ENCODE peak calls at places on chromosomes 6 and 20, in seven cellular contexts. U, A, N, J, M, G and B are unnamed samples.

GRCh38 chr6:117548797-117549301 is 53.5 kb downstream of the GOPC start:
- DNase-seq in G (peak), A (peak), N (no peak), M (no peak), J (no peak), U (no peak), B (peak)

GRCh38 chr20:60011512-60012507 is 53.6 kb downstream of the CDH26 start:
- DNase-seq in M (no peak), A (no peak), J (no peak), G (no peak), U (no peak), N (no peak), B (no peak)

GRCh38 chr6:81752084-81752968 is at the start of gene TENT5A:
- DNase-seq in N (peak), U (no peak), M (peak), G (peak), A (peak), J (peak), B (peak)

GRCh38 chr6:5771759-5772158 is 235.0 kb downstream of the NRN1 start:
- DNase-seq in M (no peak), G (no peak), U (no peak), A (no peak), N (no peak), J (no peak), B (no peak)

GRCh38 chr20:8933391-8933807 is 135.5 kb upstream of the PLCB4 start:
- DNase-seq in U (no peak), G (peak), N (no peak), M (no peak), J (no peak), A (no peak), B (no peak)

GRCh38 chr20:3452690-3453089 is 18.1 kb upstream of the ATRN start:
- DNase-seq in M (no peak), U (no peak), A (no peak), N (no peak), J (no peak), G (no peak), B (no peak)

GRCh38 chr6:124368131-124368530 is 564.5 kb downstream of the NKAIN2 start:
- DNase-seq in A (no peak), U (no peak), J (no peak), N (no peak), G (peak), M (no peak), B (no peak)

GRCh38 chr20:36861875-36862801 is 13.8 kb upstream of the TLDC2 start:
- DNase-seq in G (peak), J (peak), M (peak), A (peak), N (peak), U (no peak), B (peak)

GRCh38 chr6:96811670-96812069 is 25.6 kb downstream of the GPR63 start:
- DNase-seq in G (no peak), M (no peak), J (no peak), N (no peak), A (no peak), U (no peak), B (no peak)

GRCh38 chr6:34654061-34654460 is 42.5 kb downstream of the ILRUN start:
- DNase-seq in M (no peak), A (no peak), G (no peak), N (no peak), U (no peak), J (no peak), B (no peak)

GRCh38 chr6:169847773-169848380 is 96.5 kb downstream of the ERMARD start:
- DNase-seq in G (no peak), A (no peak), N (no peak), M (peak), J (no peak), U (no peak), B (peak)

GRCh38 chr6:152094992-152095592 is 287.6 kb downstream of the ESR1 start:
- DNase-seq in M (peak), J (peak), N (peak), A (peak), G (peak), U (no peak), B (peak)

GRCh38 chr20:33348136-33348937 is 53.0 kb downstream of the CDK5RAP1 start:
- DNase-seq in J (no peak), G (no peak), A (no peak), M (no peak), U (no peak), N (no peak), B (no peak)

GRCh38 chr6:158031445-158032353 is 50.0 kb downstream of the SYNJ2 start:
- DNase-seq in N (peak), J (peak), U (no peak), G (peak), M (no peak), A (peak), B (peak)

GRCh38 chr6:137216875-137217553 is 2.2 kb downstream of the IFNGR1 start:
- DNase-seq in N (no peak), G (no peak), U (no peak), M (no peak), J (no peak), A (no peak), B (no peak)

GRCh38 chr6:163162007-163162873 is 252.3 kb upstream of the QKI start:
- DNase-seq in N (no peak), J (no peak), G (no peak), A (no peak), M (no peak), U (no peak), B (no peak)

GRCh38 chr6:143098054-143098673 is 37.5 kb downstream of the AIG1 start:
- DNase-seq in U (peak), N (no peak), G (no peak), A (no peak), M (no peak), J (no peak), B (no peak)

GRCh38 chr6:114024746-114025145 is 53.8 kb upstream of the HDAC2 start:
- DNase-seq in G (no peak), J (no peak), N (no peak), A (peak), M (no peak), U (no peak), B (no peak)

GRCh38 chr6:63663882-63664281 is 28.3 kb downstream of the PHF3 start:
- DNase-seq in G (no peak), A (no peak), U (peak), N (no peak), M (no peak), J (no peak), B (no peak)

GRCh38 chr6:137728386-137729349 is 138.4 kb upstream of the TNFAIP3 start:
- DNase-seq in N (peak), A (peak), J (no peak), U (no peak), G (peak), M (no peak), B (peak)

GRCh38 chr20:48983423-48984400 is 62.2 kb downstream of the ARFGEF2 start:
- DNase-seq in G (peak), A (peak), U (no peak), J (no peak), M (no peak), N (peak), B (peak)

GRCh38 chr20:12715371-12715770 is 293.4 kb upstream of the SPTLC3 start:
- DNase-seq in N (no peak), U (no peak), G (no peak), M (no peak), J (no peak), A (no peak), B (no peak)

GRCh38 chr20:54107181-54107580 is 36.8 kb upstream of the BCAS1 start:
- DNase-seq in M (no peak), U (no peak), J (no peak), G (no peak), N (no peak), A (no peak), B (no peak)

GRCh38 chr20:54106162-54106561 is 35.8 kb upstream of the BCAS1 start:
- DNase-seq in A (no peak), U (no peak), N (no peak), J (no peak), M (no peak), G (no peak), B (no peak)

GRCh38 chr20:54103762-54104600 is 33.6 kb upstream of the BCAS1 start:
- DNase-seq in J (no peak), N (peak), A (no peak), G (no peak), U (no peak), M (no peak), B (no peak)

GRCh38 chr20:54107600-54108393 is 37.4 kb upstream of the BCAS1 start:
- DNase-seq in A (no peak), N (no peak), J (no peak), G (no peak), M (no peak), U (no peak), B (no peak)

DNA sequence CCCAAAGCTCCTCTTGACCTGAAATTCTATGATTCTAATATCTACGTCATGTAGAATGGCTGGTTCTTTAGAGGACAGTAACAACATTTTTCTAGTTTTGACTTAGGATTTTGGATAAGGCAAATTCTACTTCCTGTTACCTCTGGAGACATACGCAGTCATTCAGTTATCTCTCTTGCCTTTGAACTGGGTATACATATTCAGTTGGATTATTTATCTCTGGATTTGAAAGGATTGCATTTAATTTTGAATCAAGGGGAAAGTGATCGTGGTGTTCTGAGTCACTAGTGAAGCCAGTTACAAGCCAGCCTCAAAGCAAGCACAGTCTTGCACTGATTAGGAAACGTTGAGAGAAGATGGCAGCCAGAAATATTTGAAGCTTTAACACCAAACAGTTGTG is 35.3 kb upstream of the BCAS1 start:
- DNase-seq in J (no peak), A (no peak), U (no peak), G (no peak), N (no peak), M (no peak), B (peak)
- H2AFZ ChIP-seq in J (peak), A (no peak), U (no peak), G (no peak), N (no peak), M (no peak), B (no peak)

DNA sequence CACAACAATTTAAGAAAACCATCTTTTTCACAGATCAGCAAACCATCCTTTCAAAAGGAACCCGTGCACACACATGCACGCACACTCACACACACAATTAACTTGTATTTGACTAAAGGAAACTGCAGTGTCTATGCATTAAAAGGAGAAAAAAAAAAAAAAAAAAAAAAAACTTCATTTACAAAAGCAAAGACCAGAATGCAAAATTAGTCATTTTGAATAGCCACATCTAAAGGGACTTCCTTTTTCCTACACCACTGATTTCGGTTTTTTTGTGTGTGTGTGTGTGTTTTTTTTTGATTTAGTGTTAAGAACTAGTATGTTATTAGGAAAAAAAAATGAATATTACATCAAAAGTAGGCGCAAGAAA is 6.3 kb downstream of the ZMYND8 start:
- DNase-seq in G (no peak), A (no peak), N (no peak), J (no peak), U (peak), M (no peak), B (no peak)
- H3K27ac ChIP-seq in G (peak), A (peak), N (peak), J (no peak), U (peak), M (peak), B (peak)

GRCh38 chr6:135905604-135906300 is 54.3 kb downstream of the PDE7B start:
- DNase-seq in G (peak), M (no peak), A (no peak), N (no peak), U (no peak), J (no peak), B (no peak)
- H2AFZ ChIP-seq in G (peak), M (peak), A (peak), N (no peak), U (no peak), J (no peak), B (no peak)

GRCh38 chr6:7446056-7446455 is 56.4 kb downstream of the RIOK1 start:
- DNase-seq in M (no peak), U (no peak), G (no peak), N (no peak), J (no peak), A (no peak), B (no peak)

GRCh38 chr6:7448232-7448631 is 58.6 kb downstream of the RIOK1 start:
- DNase-seq in J (no peak), G (no peak), A (no peak), M (no peak), N (no peak), U (no peak), B (no peak)

GRCh38 chr6:7446644-7447325 is 57.2 kb downstream of the RIOK1 start:
- DNase-seq in G (no peak), J (no peak), U (no peak), A (no peak), N (no peak), M (no peak), B (no peak)

GRCh38 chr6:7442467-7442866 is 52.9 kb downstream of the RIOK1 start:
- DNase-seq in A (no peak), U (no peak), M (no peak), J (no peak), N (no peak), G (no peak), B (no peak)

DNA sequence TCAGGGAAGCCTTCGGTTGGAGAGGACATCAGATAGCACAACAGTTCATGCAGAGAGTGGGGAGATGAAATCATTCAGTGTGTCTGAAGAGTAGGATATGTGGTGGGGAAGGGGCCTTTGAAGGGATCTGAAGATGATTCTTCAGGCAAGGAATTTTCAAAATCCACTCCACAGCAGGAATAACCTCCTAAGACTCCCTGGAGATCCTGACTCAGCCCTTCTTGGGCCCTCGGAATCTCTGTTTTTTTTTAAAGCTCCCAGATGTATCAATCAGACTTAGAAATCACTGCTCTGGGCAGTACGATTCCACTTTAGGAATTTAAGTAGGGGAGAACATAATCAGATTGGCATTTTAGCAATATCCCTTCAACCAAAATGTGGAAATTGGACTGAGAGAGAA is 55.5 kb downstream of the RIOK1 start:
- DNase-seq in M (no peak), U (no peak), N (no peak), J (no peak), G (peak), A (no peak), B (peak)
- H3K27ac ChIP-seq in M (no peak), U (no peak), N (no peak), J (no peak), G (no peak), A (no peak), B (no peak)

DNA sequence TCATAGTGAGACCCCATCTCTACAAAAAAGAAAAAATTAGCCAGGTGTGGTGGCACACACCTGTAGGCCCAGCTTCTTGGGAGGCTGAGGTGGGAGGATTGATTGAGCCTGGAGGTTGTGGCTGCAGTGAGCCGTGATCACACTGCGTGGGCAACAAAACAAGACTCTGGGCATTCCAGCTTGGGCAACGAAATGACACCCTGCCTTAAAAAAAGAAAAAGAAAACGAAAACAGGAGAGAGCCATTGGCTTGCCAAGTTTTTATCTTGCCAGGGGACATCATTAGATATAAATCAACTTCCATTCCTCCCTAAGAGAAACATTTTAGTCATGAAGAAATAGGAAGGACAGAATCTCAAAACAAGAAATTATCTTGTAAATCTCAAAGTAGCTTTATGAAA is 109.5 kb downstream of the MAP3K7 start:
- DNase-seq in N (no peak), A (no peak), G (no peak), U (no peak), J (no peak), M (no peak), B (no peak)
- H2AFZ ChIP-seq in N (no peak), A (no peak), G (no peak), U (no peak), J (no peak), M (no peak), B (no peak)

DNA sequence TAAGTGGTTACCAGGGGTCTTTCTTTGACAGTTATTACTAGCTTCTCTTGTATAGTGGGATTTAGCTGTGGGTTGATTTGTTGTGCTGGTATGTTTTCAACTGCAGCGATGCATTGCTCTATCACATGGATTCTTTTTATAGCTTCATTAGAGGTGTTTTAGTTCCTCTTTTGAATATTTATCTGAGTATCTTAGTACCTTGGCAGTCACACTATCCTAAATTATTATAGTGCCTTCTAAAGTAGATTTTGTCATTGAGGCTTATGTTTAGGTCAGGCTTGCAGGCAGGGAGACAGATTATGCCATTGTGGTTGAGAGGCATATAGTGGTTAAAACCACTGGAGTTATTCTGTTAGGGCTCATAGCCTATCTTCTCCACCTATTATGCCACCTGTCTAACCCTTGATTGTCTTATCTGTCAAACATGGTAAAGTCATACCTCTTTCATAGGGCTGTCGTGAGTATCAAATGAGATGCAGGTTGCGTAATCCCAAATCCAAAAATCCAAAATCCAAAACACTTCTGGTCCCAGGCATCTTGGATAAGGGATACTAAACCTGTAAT is 49.3 kb downstream of the KCNS1 start:
- DNase-seq in G (no peak), U (peak), A (no peak), M (no peak), N (no peak), J (no peak), B (no peak)
- H3K27ac ChIP-seq in G (no peak), U (peak), A (no peak), M (no peak), N (no peak), J (no peak), B (no peak)

GRCh38 chr20:51861726-51862466 is 59.6 kb upstream of the SALL4 start:
- DNase-seq in G (peak), U (no peak), N (no peak), A (no peak), M (no peak), J (no peak), B (no peak)
- H2AFZ ChIP-seq in G (no peak), U (no peak), N (no peak), A (no peak), M (no peak), J (no peak), B (no peak)

GRCh38 chr6:167568407-167569024 is 243.6 kb downstream of the TTLL2 start:
- DNase-seq in G (no peak), N (no peak), U (no peak), A (no peak), M (no peak), J (no peak), B (no peak)

GRCh38 chr6:167565388-167565787 is 240.5 kb downstream of the TTLL2 start:
- DNase-seq in J (no peak), N (no peak), G (no peak), A (no peak), M (no peak), U (no peak), B (no peak)

GRCh38 chr6:167565884-167566491 is 241.1 kb downstream of the TTLL2 start:
- DNase-seq in J (no peak), G (no peak), N (peak), M (no peak), A (no peak), U (no peak), B (no peak)

GRCh38 chr6:167567142-167568033 is 242.5 kb downstream of the TTLL2 start:
- DNase-seq in N (no peak), A (no peak), M (no peak), U (no peak), G (no peak), J (no peak), B (no peak)

GRCh38 chr6:167566711-167567141 is 241.8 kb downstream of the TTLL2 start:
- DNase-seq in U (no peak), J (no peak), N (no peak), A (no peak), M (no peak), G (no peak), B (no peak)
- H3K27ac ChIP-seq in U (no peak), J (no peak), N (peak), A (no peak), M (no peak), G (no peak), B (no peak)

DNA sequence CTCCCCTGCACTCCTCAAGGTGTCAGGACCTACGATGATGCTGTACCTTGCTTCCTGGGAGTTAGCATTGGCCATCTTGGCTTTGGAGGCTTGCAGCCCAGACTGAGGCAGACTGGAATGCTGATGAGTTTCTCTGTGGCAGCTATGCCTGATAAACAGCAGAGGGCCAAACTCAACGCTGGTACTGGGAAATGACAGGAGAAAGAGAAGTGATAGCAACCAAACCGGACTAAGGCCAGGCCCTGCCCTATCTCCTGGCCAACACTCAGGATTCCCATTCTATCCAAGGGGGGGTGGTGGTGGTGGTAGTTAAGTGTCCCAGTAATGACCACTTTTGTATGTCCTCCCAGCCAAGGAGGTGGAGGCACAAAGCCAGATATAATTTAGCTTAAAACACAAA is 90.0 kb upstream of the DTNBP1 start:
- DNase-seq in U (no peak), N (peak), A (no peak), J (no peak), G (no peak), M (no peak), B (peak)
- H2AFZ ChIP-seq in U (no peak), N (no peak), A (no peak), J (no peak), G (no peak), M (no peak), B (no peak)

GRCh38 chr6:44076016-44076365 is 51.3 kb downstream of the MRPL14 start:
- DNase-seq in G (no peak), M (no peak), J (no peak), U (no peak), A (no peak), N (no peak), B (no peak)
- H3K27ac ChIP-seq in G (no peak), M (no peak), J (no peak), U (no peak), A (no peak), N (peak), B (no peak)